ENCODE peak calls at places on chromosomes 11 and 22, in four cellular contexts. W, A, R and O are unnamed samples.

GRCh38 chr22:35984183-35984710 is 44.4 kb downstream of the RBFOX2 start:
- DNase-seq in W (no peak), A (no peak), R (no peak), O (no peak)

GRCh38 chr11:58390551-58391063 is 16.1 kb downstream of the OR5B3 start:
- DNase-seq in W (no peak), A (no peak), R (no peak), O (no peak)

GRCh38 chr22:29183971-29184595 is 21.6 kb upstream of the EMID1 start:
- DNase-seq in W (no peak), A (no peak), R (no peak), O (no peak)

GRCh38 chr11:125514336-125515101 is 18.5 kb upstream of the FEZ1 start:
- DNase-seq in W (no peak), A (no peak), R (no peak), O (no peak)

GRCh38 chr11:17748761-17749721 is 14.5 kb downstream of the KCNC1 start:
- DNase-seq in W (no peak), A (no peak), R (no peak), O (no peak)

GRCh38 chr22:46969491-46969890 is 207.0 kb downstream of the TBC1D22A start:
- DNase-seq in W (no peak), A (no peak), R (no peak), O (no peak)

GRCh38 chr22:17781319-17782031 is 7.2 kb upstream of the BID start:
- DNase-seq in W (peak; percentile 68), A (peak; percentile 35), R (peak; percentile 78), O (no peak)

GRCh38 chr11:122523841-122524531 is 131.5 kb upstream of the UBASH3B start:
- DNase-seq in W (no peak), A (no peak), R (no peak), O (no peak)

GRCh38 chr11:39236916-39237315 is 2222.5 kb downstream of the LRRC4C start:
- DNase-seq in W (no peak), A (no peak), R (no peak), O (no peak)

GRCh38 chr11:57269580-57270021 is 32.6 kb upstream of the APLNR start:
- DNase-seq in W (no peak), A (no peak), R (no peak), O (no peak)

GRCh38 chr11:44113018-44113417 is 17.5 kb downstream of the EXT2 start:
- DNase-seq in W (no peak), A (no peak), R (no peak), O (no peak)

GRCh38 chr11:72391638-72392423 is 42.5 kb downstream of the CLPB start:
- DNase-seq in W (no peak), A (peak; percentile 12), R (peak; percentile 38), O (no peak)

GRCh38 chr11:28144808-28145207 is 36.6 kb downstream of the METTL15 start:
- DNase-seq in W (no peak), A (no peak), R (no peak), O (no peak)

GRCh38 chr22:27603111-27603822 is 198.3 kb downstream of the MN1 start:
- DNase-seq in W (no peak), A (no peak), R (no peak), O (no peak)

GRCh38 chr22:27601195-27601594 is 200.4 kb downstream of the MN1 start:
- DNase-seq in W (no peak), A (no peak), R (no peak), O (no peak)

GRCh38 chr22:27605390-27605789 is 196.2 kb downstream of the MN1 start:
- DNase-seq in W (no peak), A (no peak), R (no peak), O (no peak)

GRCh38 chr22:27602390-27602789 is 199.2 kb downstream of the MN1 start:
- DNase-seq in W (no peak), A (peak; percentile 48), R (no peak), O (peak; percentile 37)

GRCh38 chr22:27603823-27604190 is 197.7 kb downstream of the MN1 start:
- DNase-seq in W (no peak), A (no peak), R (no peak), O (no peak)
- TF ChIP-seq HMGXB4 in W (no peak), A (no peak), R (no peak), O (no peak)

GRCh38 chr11:8232849-8233606 is 30.6 kb downstream of the LMO1 start:
- DNase-seq in W (no peak), A (no peak), R (no peak), O (no peak)
- TF ChIP-seq HMGXB4 in W (no peak), A (no peak), R (no peak), O (no peak)

GRCh38 chr11:107916671-107917241 is 11.5 kb upstream of the RAB39A start:
- DNase-seq in W (no peak), A (peak; percentile 37), R (peak; percentile 19), O (peak; percentile 81)
- TF ChIP-seq HMGXB4 in W (no peak), A (no peak), R (no peak), O (no peak)

DNA sequence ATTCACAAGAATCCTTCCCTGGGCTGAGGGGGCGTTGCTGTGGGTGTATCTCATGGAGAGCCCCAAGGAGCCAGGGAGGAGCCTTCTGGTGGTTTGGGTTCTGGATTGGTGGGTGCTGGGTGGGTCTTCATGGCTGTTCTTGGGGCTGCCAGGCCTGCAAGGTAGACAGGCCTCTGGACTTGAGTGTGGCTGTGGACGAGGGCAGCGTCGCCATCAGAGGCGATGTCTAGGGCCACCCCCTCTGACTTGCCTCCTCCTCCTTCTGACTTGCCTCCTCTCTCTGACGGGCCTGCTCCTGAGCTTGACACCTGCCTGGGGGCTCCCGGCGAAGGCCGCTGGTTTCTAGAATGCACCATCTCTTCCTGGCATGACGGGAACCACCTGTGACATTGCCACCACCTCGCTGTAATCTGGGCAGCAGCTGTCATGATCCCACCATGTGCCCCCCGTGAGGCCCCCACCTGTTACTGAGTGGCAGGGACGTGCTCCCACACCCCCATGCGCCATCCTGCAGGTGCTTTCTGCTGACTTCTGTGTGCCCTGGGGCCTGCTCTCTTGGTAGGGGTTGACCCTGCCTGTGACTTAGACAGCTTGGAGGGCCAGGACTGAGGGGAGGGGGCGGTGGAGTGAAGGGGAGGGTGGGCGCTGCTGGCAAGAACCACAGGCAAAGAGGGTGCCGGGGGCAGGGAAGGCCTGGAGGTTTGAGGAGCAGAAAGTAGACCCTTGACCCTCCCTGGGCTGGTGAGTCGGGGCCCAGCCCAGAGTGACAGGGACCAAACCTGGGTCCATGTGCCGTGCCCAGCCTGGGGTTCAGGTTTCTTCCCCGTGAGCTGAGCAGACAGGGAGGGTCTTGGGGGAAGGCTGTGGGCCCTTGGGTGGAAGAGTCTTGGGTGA is 17.5 kb downstream of the KCNQ1 start:
- DNase-seq in W (no peak), A (no peak), R (no peak), O (no peak)
- TF ChIP-seq HMGXB4 in W (no peak), A (no peak), R (no peak), O (no peak)

DNA sequence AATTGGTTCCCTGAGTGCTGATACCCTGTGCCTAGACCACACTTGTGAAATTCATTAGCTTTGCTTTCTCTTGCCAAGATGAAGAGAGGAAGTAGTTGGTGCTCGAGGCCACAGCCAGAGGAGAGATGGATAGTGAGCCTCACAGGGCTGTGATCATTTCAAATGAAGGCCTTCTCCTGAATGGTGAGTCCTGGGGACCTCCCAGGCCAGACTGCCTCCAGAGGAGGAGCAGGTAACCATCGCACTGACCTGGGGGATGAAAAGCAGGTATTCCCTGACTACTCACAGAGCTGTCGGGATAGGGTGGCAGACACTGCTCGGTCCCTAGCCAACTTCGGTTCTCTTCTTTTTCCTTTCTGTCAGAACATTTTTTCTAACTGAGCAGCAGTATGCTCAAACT is 4.8 kb upstream of the FXYD6 start:
- DNase-seq in W (no peak), A (no peak), R (no peak), O (no peak)
- TF ChIP-seq HMGXB4 in W (no peak), A (no peak), R (no peak), O (no peak)

DNA sequence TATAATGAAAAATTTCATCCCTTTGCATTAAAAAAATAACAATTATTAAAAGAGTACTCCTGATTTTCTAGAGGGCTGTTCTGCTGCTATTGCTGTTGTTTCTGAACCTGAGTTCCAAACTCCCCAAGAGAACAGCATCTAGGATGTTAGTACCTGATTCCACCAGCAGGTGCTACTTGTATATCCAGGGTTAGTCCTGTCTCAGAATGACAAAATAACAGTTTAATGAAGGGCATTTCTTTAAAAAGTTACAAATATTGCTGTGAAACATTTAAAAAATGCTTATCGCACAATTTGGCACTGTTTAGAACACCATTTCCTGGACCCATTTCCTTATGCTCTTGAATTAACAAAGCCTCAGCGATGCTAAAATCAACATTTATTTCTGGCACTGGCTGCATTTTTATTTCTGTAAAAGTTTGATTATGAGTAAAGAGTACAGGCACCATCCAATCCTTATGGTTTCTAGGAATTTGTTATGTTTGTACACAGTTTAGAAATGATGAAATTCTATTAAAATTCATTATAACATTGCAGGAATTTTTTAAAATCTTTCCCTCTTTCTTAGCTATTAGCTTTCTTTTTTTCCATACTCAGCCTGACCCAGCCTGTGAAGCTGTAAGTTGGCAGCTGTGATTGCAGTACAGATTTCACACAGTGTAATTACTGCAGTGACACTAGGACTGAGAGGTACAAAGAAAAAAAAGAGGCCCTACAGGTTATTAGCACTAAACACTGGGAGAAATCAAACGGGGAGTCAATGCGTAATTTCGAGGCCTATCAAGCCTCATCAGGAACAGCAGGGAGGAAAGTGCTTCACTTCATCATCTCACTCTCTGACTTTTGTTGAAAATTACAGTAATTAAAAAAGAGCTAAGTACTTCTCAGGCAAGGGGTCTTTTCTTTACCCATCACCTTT is 208.8 kb downstream of the DCDC1 start:
- DNase-seq in W (no peak), A (peak; percentile 5), R (peak; percentile 7), O (no peak)
- TF ChIP-seq HMGXB4 in W (no peak), A (no peak), R (no peak), O (no peak)